ENCODE peak calls at places on chromosomes 3 and 15, in ten cellular contexts. P is tibial nerve, W is body of pancreas, F is ovary, N is adrenal gland, R is gastrocnemius medialis, L is heart left ventricle, H is A549, G is lower leg skin, U is GM12892. O is an unnamed sample.

GRCh38 chr3:186583820-186584219 is 13.3 kb downstream of the DNAJB11 start:
- DNase-seq in P (no peak), W (no peak), F (no peak), N (no peak), R (no peak), L (no peak), H (no peak), G (no peak), U (no peak), O (no peak)

GRCh38 chr3:60651799-60652198 is 599.5 kb downstream of the FHIT start:
- DNase-seq in P (no peak), W (no peak), F (no peak), N (no peak), R (no peak), L (no peak), H (no peak), G (no peak), U (no peak), O (no peak)

GRCh38 chr15:69424001-69424400 is 9.9 kb downstream of the KIF23 start:
- DNase-seq in P (no peak), W (no peak), F (no peak), N (no peak), R (no peak), L (no peak), H (no peak), G (no peak), U (no peak), O (no peak)

GRCh38 chr15:89361451-89362202 is 27.0 kb upstream of the POLG start:
- DNase-seq in P (peak; percentile 48), W (peak; percentile 71), F (peak; percentile 70), N (peak; percentile 69), R (no peak), L (peak; percentile 59), H (peak; percentile 66), G (no peak), U (peak; percentile 80), O (peak; percentile 85)

GRCh38 chr3:36302626-36303025 is 77.7 kb upstream of the STAC start:
- DNase-seq in P (no peak), W (no peak), F (no peak), N (no peak), R (no peak), L (no peak), H (no peak), G (no peak), U (no peak), O (no peak)

GRCh38 chr3:128348805-128349531 is 117.7 kb downstream of the DNAJB8 start:
- DNase-seq in P (no peak), W (peak; percentile 49), F (no peak), N (no peak), R (no peak), L (no peak), H (no peak), G (no peak), U (no peak), O (no peak)

GRCh38 chr3:167361356-167361755 is 18.7 kb downstream of the ZBBX start:
- DNase-seq in P (no peak), W (no peak), F (no peak), N (no peak), R (no peak), L (no peak), H (no peak), G (no peak), U (no peak), O (no peak)

GRCh38 chr3:126522363-126522788 is 1.6 kb upstream of the CHST13 start:
- DNase-seq in P (peak; percentile 61), W (peak; percentile 56), F (peak; percentile 62), N (peak; percentile 54), R (peak; percentile 32), L (peak; percentile 50), H (peak; percentile 41), G (peak; percentile 90), U (peak; percentile 63), O (peak; percentile 62)

GRCh38 chr3:56783644-56784451 is 17.9 kb downstream of the ARHGEF3 start:
- DNase-seq in P (peak; percentile 46), W (peak; percentile 77), F (no peak), N (peak; percentile 70), R (peak; percentile 29), L (peak; percentile 59), H (peak; percentile 66), G (peak; percentile 86), U (peak; percentile 53), O (no peak)

GRCh38 chr3:118213892-118214291 is 820.8 kb downstream of the IGSF11 start:
- DNase-seq in P (no peak), W (no peak), F (no peak), N (no peak), R (no peak), L (no peak), H (no peak), G (no peak), U (no peak), O (no peak)

GRCh38 chr3:113629941-113630340 is 66.5 kb downstream of the USF3 start:
- DNase-seq in P (no peak), W (no peak), F (no peak), N (no peak), R (peak; percentile 73), L (no peak), H (no peak), G (no peak), U (no peak), O (no peak)

GRCh38 chr3:159586587-159587202 is 401.9 kb upstream of the IL12A start:
- DNase-seq in P (no peak), W (no peak), F (no peak), N (peak; percentile 17), R (no peak), L (no peak), H (peak; percentile 48), G (no peak), U (no peak), O (no peak)

GRCh38 chr3:149638401-149639092 is 19.3 kb downstream of the WWTR1 start:
- DNase-seq in P (peak; percentile 19), W (peak; percentile 17), F (no peak), N (no peak), R (no peak), L (no peak), H (no peak), G (no peak), U (no peak), O (no peak)

GRCh38 chr15:59283717-59284336 is 77.2 kb downstream of the LDHAL6B start:
- DNase-seq in P (no peak), W (no peak), F (no peak), N (no peak), R (no peak), L (no peak), H (peak; percentile 99), G (peak; percentile 81), U (no peak), O (no peak)

GRCh38 chr3:22117751-22118346 is 366.8 kb upstream of the ZNF385D start:
- DNase-seq in P (no peak), W (no peak), F (no peak), N (no peak), R (no peak), L (no peak), H (peak; percentile 53), G (no peak), U (no peak), O (peak; percentile 47)

GRCh38 chr3:193874997-193875593 is 260.9 kb upstream of the HES1 start:
- DNase-seq in P (no peak), W (no peak), F (no peak), N (no peak), R (no peak), L (no peak), H (no peak), G (peak; percentile 29), U (no peak), O (no peak)

GRCh38 chr15:91422704-91423254 is 322.7 kb downstream of the SV2B start:
- DNase-seq in P (no peak), W (no peak), F (no peak), N (no peak), R (no peak), L (no peak), H (no peak), G (no peak), U (no peak), O (no peak)

GRCh38 chr3:50568947-50569749 is at the start of gene HEMK1:
- DNase-seq in P (peak; percentile 97), W (peak; percentile 99), F (peak; percentile 99), N (peak; percentile 98), R (peak; percentile 97), L (peak; percentile 99), H (peak; percentile 91), G (peak; percentile 100), U (peak; percentile 99), O (peak; percentile 95)
- TF ChIP-seq POLR2A in P (peak; percentile 60), W (peak; percentile 81), F (peak; percentile 83), N (peak; percentile 60), R (peak; percentile 73), L (peak; percentile 34), H (peak; percentile 23), G (no peak), U (peak; percentile 70), O (peak; percentile 57)

DNA sequence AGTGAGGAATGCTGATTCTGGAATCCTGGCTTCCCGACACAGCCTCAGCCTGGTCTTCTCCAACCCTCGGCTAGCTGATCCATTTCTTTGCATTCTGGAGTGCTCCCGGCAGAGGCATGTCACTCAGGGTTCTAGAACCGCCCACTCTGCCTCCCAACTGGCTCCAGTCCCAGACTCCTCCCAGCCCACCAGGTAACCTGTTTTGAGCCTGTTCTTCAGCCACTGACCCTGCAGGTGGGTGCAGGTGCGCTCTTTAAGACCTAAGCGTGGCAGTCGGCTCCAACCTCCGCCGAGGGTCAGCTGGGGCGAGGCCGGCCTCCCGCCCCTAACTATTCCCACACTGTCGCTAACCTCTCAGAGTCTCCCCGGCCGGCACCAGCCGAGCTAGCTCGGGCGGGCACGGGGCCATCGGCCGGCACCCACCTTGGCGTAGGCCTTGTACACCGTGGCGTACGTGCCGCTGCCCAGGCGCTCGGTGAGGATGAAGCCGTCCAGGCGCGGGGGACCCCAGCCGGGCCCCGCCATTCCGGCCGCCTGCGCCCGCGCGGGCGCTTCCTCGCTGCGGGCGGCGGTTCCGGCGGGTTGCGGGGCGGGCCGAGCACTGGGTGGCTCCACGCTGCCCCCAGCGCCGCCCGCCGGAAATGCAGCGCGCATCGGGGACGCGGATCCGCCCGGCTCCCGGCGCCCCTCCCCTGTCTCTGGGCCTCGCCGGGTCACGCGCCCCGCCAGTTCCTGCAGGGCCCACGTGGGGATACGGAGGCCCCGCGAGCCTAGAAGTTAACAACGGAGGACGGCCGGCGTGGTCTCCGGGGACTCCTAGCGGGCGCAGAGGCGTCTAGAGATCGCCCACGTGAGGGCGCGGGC is at the start of gene ULK3:
- DNase-seq in P (peak; percentile 85), W (peak; percentile 92), F (peak; percentile 91), N (peak; percentile 93), R (peak; percentile 92), L (peak; percentile 92), H (peak; percentile 90), G (peak; percentile 98), U (peak; percentile 98), O (peak; percentile 93)
- TF ChIP-seq POLR2A in P (peak; percentile 53), W (peak; percentile 75), F (peak; percentile 10), N (peak; percentile 57), R (peak; percentile 77), L (peak; percentile 86), H (peak; percentile 88), G (no peak), U (peak; percentile 63), O (peak; percentile 81)

GRCh38 chr3:23837691-23838090 is 31.9 kb downstream of the UBE2E1 start:
- DNase-seq in P (no peak), W (no peak), F (no peak), N (no peak), R (no peak), L (no peak), H (no peak), G (no peak), U (no peak), O (no peak)
- TF ChIP-seq POLR2A in P (no peak), W (no peak), F (no peak), N (no peak), R (no peak), L (no peak), H (no peak), G (no peak), U (no peak), O (no peak)

GRCh38 chr3:196632033-196632751 is 7.3 kb upstream of the NRROS start:
- DNase-seq in P (peak; percentile 70), W (peak; percentile 83), F (peak; percentile 61), N (peak; percentile 76), R (peak; percentile 69), L (peak; percentile 86), H (peak; percentile 70), G (peak; percentile 96), U (peak; percentile 86), O (peak; percentile 95)
- TF ChIP-seq POLR2A in P (peak; percentile 38), W (peak; percentile 70), F (no peak), N (peak; percentile 10), R (peak; percentile 40), L (peak; percentile 22), H (no peak), G (no peak), U (peak; percentile 77), O (peak; percentile 88)

O was measured in K562.